ENCODE peak calls at places on chromosomes 11 and 22, in five cellular contexts. One of them, this sample, is unnamed.

GRCh38 chr11:130337281-130338089 is 22.8 kb upstream of the ZBTB44 start:
- DNase-seq in NCI-H187: no peak
- DNase-seq in NCI-H460: no peak
- DNase-seq in NCI-H1092 treated with DMSO at 0.1 percent for 48 hours: no peak
- DNase-seq in astrocyte of the hippocampus: no peak
- DNase-seq in this sample: no peak

GRCh38 chr11:43579171-43579918 is 101.2 kb upstream of the HSD17B12 start:
- DNase-seq in NCI-H187: no peak
- DNase-seq in NCI-H460: no peak
- DNase-seq in NCI-H1092 treated with DMSO at 0.1 percent for 48 hours: no peak
- DNase-seq in astrocyte of the hippocampus: peak
- DNase-seq in this sample: peak

GRCh38 chr22:30209642-30210041 is 36.9 kb downstream of the LIF start:
- DNase-seq in NCI-H187: no peak
- DNase-seq in NCI-H460: no peak
- DNase-seq in NCI-H1092 treated with DMSO at 0.1 percent for 48 hours: no peak
- DNase-seq in astrocyte of the hippocampus: no peak
- DNase-seq in this sample: no peak

GRCh38 chr11:128302425-128303186 is 284.8 kb downstream of the ETS1 start:
- DNase-seq in NCI-H187: no peak
- DNase-seq in NCI-H460: no peak
- DNase-seq in NCI-H1092 treated with DMSO at 0.1 percent for 48 hours: no peak
- DNase-seq in astrocyte of the hippocampus: no peak
- DNase-seq in this sample: no peak

GRCh38 chr11:64007629-64008282 is 21.5 kb downstream of the OTUB1 start:
- DNase-seq in NCI-H187: no peak
- DNase-seq in NCI-H460: peak
- DNase-seq in NCI-H1092 treated with DMSO at 0.1 percent for 48 hours: peak
- DNase-seq in astrocyte of the hippocampus: peak
- DNase-seq in this sample: peak

GRCh38 chr11:69359735-69360470 is 65.9 kb downstream of the MYEOV start:
- DNase-seq in NCI-H187: no peak
- DNase-seq in NCI-H460: no peak
- DNase-seq in NCI-H1092 treated with DMSO at 0.1 percent for 48 hours: no peak
- DNase-seq in astrocyte of the hippocampus: no peak
- DNase-seq in this sample: no peak

GRCh38 chr11:24623121-24623520 is 126.3 kb downstream of the LUZP2 start:
- DNase-seq in NCI-H187: no peak
- DNase-seq in NCI-H460: no peak
- DNase-seq in NCI-H1092 treated with DMSO at 0.1 percent for 48 hours: no peak
- DNase-seq in astrocyte of the hippocampus: no peak
- DNase-seq in this sample: no peak

GRCh38 chr11:64602466-64603070 is 11.5 kb downstream of the SLC22A12 start:
- DNase-seq in NCI-H187: no peak
- DNase-seq in NCI-H460: no peak
- DNase-seq in NCI-H1092 treated with DMSO at 0.1 percent for 48 hours: no peak
- DNase-seq in astrocyte of the hippocampus: no peak
- DNase-seq in this sample: no peak

GRCh38 chr11:60718524-60719316 is 5.8 kb upstream of the MS4A18 start:
- DNase-seq in NCI-H187: no peak
- DNase-seq in NCI-H460: no peak
- DNase-seq in NCI-H1092 treated with DMSO at 0.1 percent for 48 hours: no peak
- DNase-seq in astrocyte of the hippocampus: no peak
- DNase-seq in this sample: no peak

GRCh38 chr11:24253237-24253760 is 243.6 kb upstream of the LUZP2 start:
- DNase-seq in NCI-H187: no peak
- DNase-seq in NCI-H460: no peak
- DNase-seq in NCI-H1092 treated with DMSO at 0.1 percent for 48 hours: no peak
- DNase-seq in astrocyte of the hippocampus: no peak
- DNase-seq in this sample: no peak